ENCODE peak calls at places on chromosomes 5 and 9, in ten cellular contexts. G, F, C, A, Y, S, P, M, K and O are unnamed samples. For H3K4me1, the result is how much of the 10 kb centered on the place peaks cover.

GRCh38 chr5:166509085-166509484 is 1782.4 kb upstream of the WWC1 start:
- DNase-seq in G (no peak), F (peak), C (no peak), A (no peak), Y (no peak), S (no peak), P (no peak), M (no peak), K (peak), O (peak)

GRCh38 chr9:116471093-116471906 is 215.8 kb upstream of the TRIM32 start:
- DNase-seq in G (no peak), F (peak), C (no peak), A (peak), Y (no peak), S (peak), P (no peak), M (peak), K (peak), O (peak)

GRCh38 chr9:133683494-133684460 is 47.6 kb downstream of the DBH start:
- DNase-seq in G (no peak), F (peak), C (no peak), A (peak), Y (no peak), S (peak), P (no peak), M (no peak), K (no peak), O (no peak)

GRCh38 chr5:146084376-146084775 is 21.0 kb downstream of the PLAC8L1 start:
- DNase-seq in G (no peak), F (no peak), C (no peak), A (no peak), Y (no peak), S (no peak), P (no peak), M (no peak), K (no peak), O (peak)

GRCh38 chr9:135226369-135227050 is 139.0 kb downstream of the OLFM1 start:
- DNase-seq in G (no peak), F (no peak), C (no peak), A (no peak), Y (no peak), S (peak), P (no peak), M (no peak), K (no peak), O (peak)

GRCh38 chr9:5851445-5851844 is 18.5 kb upstream of the ERMP1 start:
- DNase-seq in G (peak), F (peak), C (no peak), A (peak), Y (peak), S (no peak), P (peak), M (no peak), K (no peak), O (no peak)

GRCh38 chr9:19174127-19174921 is 47.0 kb upstream of the PLIN2 start:
- DNase-seq in G (peak), F (peak), C (peak), A (peak), Y (peak), S (no peak), P (peak), M (no peak), K (peak), O (peak)

GRCh38 chr5:69048233-69048632 is 45.6 kb upstream of the SLC30A5 start:
- DNase-seq in G (peak), F (peak), C (no peak), A (no peak), Y (no peak), S (no peak), P (no peak), M (no peak), K (no peak), O (no peak)

GRCh38 chr5:154118832-154119442 is 71.6 kb upstream of the GALNT10 start:
- DNase-seq in G (peak), F (peak), C (no peak), A (peak), Y (peak), S (no peak), P (no peak), M (no peak), K (no peak), O (peak)

GRCh38 chr5:6712136-6712581 is 1.1 kb upstream of the TENT4A start:
- DNase-seq in G (peak), F (peak), C (no peak), A (peak), Y (peak), S (peak), P (peak), M (no peak), K (peak), O (peak)

GRCh38 chr5:73948289-73948688 is 322.3 kb downstream of the ARHGEF28 start:
- DNase-seq in G (no peak), F (peak), C (no peak), A (no peak), Y (no peak), S (no peak), P (no peak), M (no peak), K (no peak), O (no peak)

GRCh38 chr5:33969572-33970452 is 14.7 kb downstream of the SLC45A2 start:
- DNase-seq in G (peak), F (peak), C (no peak), A (peak), Y (peak), S (no peak), P (no peak), M (no peak), K (peak), O (peak)

GRCh38 chr5:93585753-93586385 is 2.8 kb downstream of the NR2F1 start:
- DNase-seq in G (no peak), F (peak), C (no peak), A (peak), Y (peak), S (peak), P (no peak), M (no peak), K (no peak), O (no peak)

GRCh38 chr5:68884893-68885292 is 208.9 kb upstream of the SLC30A5 start:
- DNase-seq in G (peak), F (no peak), C (no peak), A (no peak), Y (peak), S (no peak), P (no peak), M (no peak), K (no peak), O (no peak)

GRCh38 chr9:24738421-24738961 is 192.8 kb upstream of the IZUMO3 start:
- DNase-seq in G (no peak), F (no peak), C (no peak), A (no peak), Y (no peak), S (peak), P (no peak), M (no peak), K (no peak), O (no peak)

GRCh38 chr5:123487298-123487697 is 24.7 kb upstream of the CSNK1G3 start:
- DNase-seq in G (no peak), F (peak), C (no peak), A (peak), Y (peak), S (no peak), P (no peak), M (no peak), K (no peak), O (no peak)

GRCh38 chr5:71973563-71973962 is 133.7 kb upstream of the MAP1B start:
- DNase-seq in G (no peak), F (no peak), C (no peak), A (no peak), Y (no peak), S (no peak), P (no peak), M (no peak), K (no peak), O (no peak)

GRCh38 chr9:74861773-74862172 is 25.9 kb downstream of the TRPM6 start:
- DNase-seq in G (no peak), F (no peak), C (peak), A (no peak), Y (no peak), S (no peak), P (no peak), M (no peak), K (no peak), O (no peak)

GRCh38 chr9:81522721-81523551 is 166.4 kb downstream of the TLE1 start:
- DNase-seq in G (peak), F (peak), C (peak), A (peak), Y (peak), S (no peak), P (peak), M (no peak), K (no peak), O (peak)

GRCh38 chr9:94808926-94809700 is 82.6 kb downstream of the AOPEP start:
- DNase-seq in G (no peak), F (no peak), C (peak), A (peak), Y (no peak), S (no peak), P (no peak), M (no peak), K (no peak), O (no peak)

GRCh38 chr5:39604491-39604890 is 179.7 kb upstream of the DAB2 start:
- DNase-seq in G (no peak), F (no peak), C (no peak), A (no peak), Y (no peak), S (no peak), P (no peak), M (no peak), K (no peak), O (no peak)

GRCh38 chr9:15373201-15373530 is 49.5 kb upstream of the SNAPC3 start:
- DNase-seq in G (no peak), F (peak), C (no peak), A (peak), Y (no peak), S (no peak), P (no peak), M (no peak), K (no peak), O (no peak)

GRCh38 chr9:92618633-92619225 is 51.2 kb downstream of the IPPK start:
- DNase-seq in G (no peak), F (no peak), C (no peak), A (no peak), Y (no peak), S (no peak), P (no peak), M (no peak), K (no peak), O (peak)

GRCh38 chr5:113682497-113683136 is 169.1 kb downstream of the YTHDC2 start:
- DNase-seq in G (peak), F (peak), C (no peak), A (peak), Y (no peak), S (no peak), P (no peak), M (no peak), K (peak), O (peak)

GRCh38 chr9:34254141-34254913 is 74.7 kb downstream of the KIF24 start:
- DNase-seq in G (peak), F (peak), C (peak), A (peak), Y (peak), S (no peak), P (no peak), M (no peak), K (no peak), O (no peak)
- H3K9ac ChIP-seq in G (peak), F (peak), C (no peak), A (no peak), Y (peak), S (no peak), P (no peak), M (no peak), K (no peak), O (no peak)

GRCh38 chr5:16659536-16659935 is 42.7 kb upstream of the RETREG1 start:
- DNase-seq in G (no peak), F (no peak), C (peak), A (peak), Y (no peak), S (no peak), P (no peak), M (no peak), K (no peak), O (no peak)

GRCh38 chr5:16660982-16661381 is 44.2 kb upstream of the RETREG1 start:
- DNase-seq in G (no peak), F (no peak), C (no peak), A (no peak), Y (no peak), S (no peak), P (no peak), M (no peak), K (no peak), O (peak)

GRCh38 chr5:16661713-16662112 is 44.9 kb upstream of the RETREG1 start:
- DNase-seq in G (no peak), F (no peak), C (no peak), A (no peak), Y (no peak), S (no peak), P (no peak), M (no peak), K (no peak), O (no peak)

GRCh38 chr5:16654647-16655334 is 38.0 kb upstream of the RETREG1 start:
- DNase-seq in G (peak), F (peak), C (no peak), A (no peak), Y (no peak), S (no peak), P (no peak), M (no peak), K (no peak), O (no peak)

GRCh38 chr5:16656561-16657191 is 39.9 kb upstream of the RETREG1 start:
- DNase-seq in G (no peak), F (peak), C (peak), A (no peak), Y (peak), S (no peak), P (no peak), M (no peak), K (no peak), O (no peak)
- H3K4me1 ChIP-seq in G (under half), F (under half), C (under half), A (under half), Y (under half), S (under half), P (under half), M (under half), K (under half), O (under half)

DNA sequence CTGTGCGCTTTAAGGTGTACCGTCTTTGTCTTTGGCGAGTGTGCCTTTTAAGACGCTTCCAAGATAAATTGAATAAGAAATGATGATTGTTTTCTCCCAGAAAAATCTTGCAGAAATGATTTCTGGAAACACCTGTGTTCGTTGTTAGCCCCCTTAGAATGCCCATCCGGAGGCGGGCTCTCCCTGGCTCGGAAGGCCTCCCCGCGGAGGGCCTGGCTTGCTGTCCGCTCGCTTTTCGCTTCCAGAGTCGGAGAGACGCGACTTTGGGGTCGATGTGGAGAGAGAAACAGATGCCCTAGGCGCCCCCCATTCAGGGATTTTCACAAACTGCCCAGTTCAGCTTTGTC is 23.9 kb downstream of the LECT2 start:
- DNase-seq in G (no peak), F (no peak), C (no peak), A (no peak), Y (no peak), S (no peak), P (no peak), M (no peak), K (peak), O (peak)
- H3K9ac ChIP-seq in G (no peak), F (no peak), C (peak), A (no peak), Y (no peak), S (no peak), P (no peak), M (no peak), K (no peak), O (no peak)

GRCh38 chr9:110115868-110116542 is 92.0 kb downstream of the C9orf152 start:
- DNase-seq in G (peak), F (peak), C (peak), A (peak), Y (peak), S (no peak), P (no peak), M (no peak), K (no peak), O (no peak)
- H3K4me1 ChIP-seq in G (under half), F (under half), C (under half), A (under half), Y (under half), S (under half), P (under half), M (under half), K (under half), O (under half)

GRCh38 chr5:124810420-124810819 is 64.0 kb upstream of the ZNF608 start:
- DNase-seq in G (no peak), F (no peak), C (no peak), A (no peak), Y (no peak), S (no peak), P (no peak), M (no peak), K (no peak), O (no peak)

GRCh38 chr5:124803617-124804331 is 57.3 kb upstream of the ZNF608 start:
- DNase-seq in G (no peak), F (no peak), C (no peak), A (no peak), Y (no peak), S (no peak), P (no peak), M (no peak), K (no peak), O (no peak)

GRCh38 chr5:124808842-124809268 is 62.4 kb upstream of the ZNF608 start:
- DNase-seq in G (no peak), F (no peak), C (no peak), A (no peak), Y (no peak), S (no peak), P (no peak), M (no peak), K (no peak), O (no peak)

GRCh38 chr5:124806026-124806856 is 59.8 kb upstream of the ZNF608 start:
- DNase-seq in G (peak), F (peak), C (no peak), A (peak), Y (peak), S (peak), P (peak), M (peak), K (peak), O (peak)

GRCh38 chr5:124806857-124807196 is 60.4 kb upstream of the ZNF608 start:
- DNase-seq in G (no peak), F (no peak), C (no peak), A (no peak), Y (no peak), S (no peak), P (no peak), M (no peak), K (no peak), O (no peak)
- H3K9ac ChIP-seq in G (no peak), F (no peak), C (no peak), A (no peak), Y (no peak), S (peak), P (no peak), M (no peak), K (no peak), O (no peak)